ENCODE peak calls at places on chromosomes 11 and 22, in six cellular contexts. N, E, A, W, V and Z are unnamed samples. For H3K4me1 and H3K36me3, the result is how much of the 10 kb centered on the place peaks cover.

GRCh38 chr11:133898770-133899115 is 53.4 kb upstream of the SPATA19 start:
- DNase-seq in N (no peak), E (peak), A (no peak), W (no peak), V (peak), Z (no peak)

GRCh38 chr22:27851974-27852713 is 50.6 kb upstream of the MN1 start:
- DNase-seq in N (no peak), E (no peak), A (no peak), W (no peak), V (no peak), Z (no peak)

GRCh38 chr11:10909141-10909883 is 51.5 kb upstream of the ZBED5 start:
- DNase-seq in N (no peak), E (no peak), A (no peak), W (no peak), V (no peak), Z (no peak)

GRCh38 chr11:73192272-73192671 is 25.8 kb upstream of the P2RY2 start:
- DNase-seq in N (no peak), E (peak), A (no peak), W (no peak), V (peak), Z (no peak)

GRCh38 chr11:17864478-17864941 is 129.9 kb downstream of the KCNC1 start:
- DNase-seq in N (no peak), E (no peak), A (no peak), W (no peak), V (no peak), Z (no peak)

GRCh38 chr11:8221025-8221723 is 42.5 kb downstream of the LMO1 start:
- DNase-seq in N (no peak), E (no peak), A (no peak), W (no peak), V (no peak), Z (no peak)

GRCh38 chr11:134578807-134579708 is 167.0 kb upstream of the B3GAT1 start:
- DNase-seq in N (no peak), E (no peak), A (no peak), W (no peak), V (no peak), Z (no peak)

GRCh38 chr11:61780581-61781162 is 11.7 kb downstream of the TMEM258 start:
- DNase-seq in N (peak), E (no peak), A (no peak), W (no peak), V (no peak), Z (no peak)

GRCh38 chr22:32248276-32248675 is 6.9 kb downstream of the SLC5A4 start:
- DNase-seq in N (no peak), E (no peak), A (no peak), W (no peak), V (no peak), Z (no peak)
- TF ChIP-seq CTCF in N (no peak), E (no peak), A (no peak), W (no peak), V (no peak), Z (no peak)

DNA sequence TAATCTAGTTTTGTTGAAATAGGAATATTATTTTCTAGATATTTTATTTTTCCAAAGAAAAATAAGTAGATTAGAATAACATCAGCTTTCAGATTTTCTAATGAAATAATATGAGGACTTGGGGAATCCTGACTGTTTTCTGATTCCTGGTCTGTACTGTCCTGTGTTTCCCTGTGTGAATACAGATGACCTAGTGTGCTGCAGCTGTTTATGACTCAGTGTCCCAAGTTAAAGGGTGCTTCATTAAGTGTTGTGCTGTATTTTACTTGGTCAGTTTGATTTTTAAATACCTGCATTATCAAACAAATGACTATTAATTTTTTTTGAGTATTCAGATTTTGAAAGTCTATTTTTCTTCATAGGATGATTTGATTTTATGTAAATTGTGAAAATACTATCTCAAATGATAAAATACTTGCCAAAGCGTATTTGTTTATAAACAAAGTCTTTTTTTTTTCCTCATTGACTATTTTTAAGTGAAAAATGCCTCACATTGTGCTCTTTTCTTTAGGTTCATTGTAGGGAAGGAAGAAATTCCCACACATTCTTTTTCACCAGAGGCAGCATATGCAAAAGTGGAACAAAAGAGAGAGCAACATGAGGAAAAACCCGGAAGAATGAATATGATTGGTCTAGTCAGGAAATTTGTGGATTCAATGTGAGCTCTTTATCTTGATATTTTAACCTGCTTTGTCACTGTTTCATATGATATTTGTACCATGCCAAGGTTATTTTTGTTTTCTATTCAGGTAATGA is 264.2 kb downstream of the TMEM135 start:
- DNase-seq in N (no peak), E (no peak), A (no peak), W (no peak), V (no peak), Z (no peak)
- H3K4me1 ChIP-seq in N (under half), E (under half), A (under half), W (under half), V (under half), Z (under half)

GRCh38 chr11:68761801-68762200 is 10.5 kb upstream of the TESMIN start:
- DNase-seq in N (no peak), E (no peak), A (no peak), W (no peak), V (no peak), Z (no peak)
- H3K36me3 ChIP-seq in N (half or more), E (half or more), A (half or more), W (under half), V (under half), Z (under half)

GRCh38 chr22:45503071-45503815 is 560 bp downstream of the FBLN1 start:
- DNase-seq in N (no peak), E (no peak), A (no peak), W (no peak), V (no peak), Z (no peak)

GRCh38 chr22:45504703-45505341 is 2.1 kb downstream of the FBLN1 start:
- DNase-seq in N (no peak), E (no peak), A (peak), W (peak), V (no peak), Z (no peak)

GRCh38 chr22:45499746-45500145 is 2.9 kb upstream of the FBLN1 start:
- DNase-seq in N (no peak), E (no peak), A (peak), W (no peak), V (no peak), Z (no peak)

GRCh38 chr22:45503816-45504702 is 1.4 kb downstream of the FBLN1 start:
- DNase-seq in N (no peak), E (no peak), A (no peak), W (peak), V (no peak), Z (no peak)

GRCh38 chr22:45502215-45503070 is at the start of gene FBLN1:
- DNase-seq in N (no peak), E (no peak), A (no peak), W (peak), V (no peak), Z (no peak)
- TF ChIP-seq CTCF in N (no peak), E (no peak), A (no peak), W (peak), V (peak), Z (no peak)

GRCh38 chr11:100830295-100830694 is 143.2 kb downstream of the ARHGAP42 start:
- DNase-seq in N (no peak), E (no peak), A (no peak), W (no peak), V (no peak), Z (no peak)

GRCh38 chr11:100831929-100832480 is 144.9 kb downstream of the ARHGAP42 start:
- DNase-seq in N (no peak), E (no peak), A (peak), W (peak), V (no peak), Z (no peak)

GRCh38 chr11:100830978-100831732 is 144.1 kb downstream of the ARHGAP42 start:
- DNase-seq in N (no peak), E (no peak), A (peak), W (peak), V (no peak), Z (no peak)

GRCh38 chr11:100833276-100833675 is 146.2 kb downstream of the ARHGAP42 start:
- DNase-seq in N (no peak), E (no peak), A (no peak), W (no peak), V (no peak), Z (no peak)

GRCh38 chr11:100832851-100833250 is 145.8 kb downstream of the ARHGAP42 start:
- DNase-seq in N (no peak), E (no peak), A (no peak), W (peak), V (no peak), Z (no peak)
- H3K4me1 ChIP-seq in N (under half), E (under half), A (under half), W (under half), V (under half), Z (under half)

GRCh38 chr22:40431021-40431420 is 60.6 kb downstream of the SGSM3 start:
- DNase-seq in N (no peak), E (no peak), A (no peak), W (no peak), V (no peak), Z (no peak)
- H3K36me3 ChIP-seq in N (half or more), E (half or more), A (under half), W (under half), V (half or more), Z (under half)

DNA sequence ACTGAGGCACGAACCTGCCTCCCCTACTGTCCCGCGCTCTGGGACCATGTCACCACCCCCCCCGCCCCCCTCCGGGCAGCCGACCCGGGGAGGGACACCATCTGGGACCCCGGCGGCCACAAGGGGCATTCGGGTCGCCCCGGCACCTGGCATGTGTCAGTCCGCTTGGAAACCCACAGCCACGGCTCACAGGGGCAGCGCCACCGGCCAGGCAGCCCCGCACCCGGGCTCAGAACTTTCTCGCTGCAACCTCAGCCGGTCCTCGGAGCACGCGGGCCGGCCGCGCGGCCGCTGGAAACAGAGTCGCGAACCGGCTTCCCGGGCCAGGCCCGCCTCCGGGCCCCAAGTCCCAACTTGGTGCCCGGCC is 159.9 kb upstream of the GRK3 start:
- DNase-seq in N (peak), E (no peak), A (no peak), W (no peak), V (no peak), Z (peak)
- TF ChIP-seq CTCF in N (no peak), E (no peak), A (no peak), W (no peak), V (no peak), Z (no peak)

GRCh38 chr22:33882991-33883390 is 37.3 kb downstream of the LARGE1 start:
- DNase-seq in N (no peak), E (no peak), A (no peak), W (no peak), V (no peak), Z (no peak)
- H3K4me1 ChIP-seq in N (under half), E (under half), A (under half), W (under half), V (under half), Z (under half)

GRCh38 chr11:118476676-118477075 is 40.4 kb downstream of the KMT2A start:
- DNase-seq in N (no peak), E (no peak), A (no peak), W (peak), V (no peak), Z (no peak)
- H3K36me3 ChIP-seq in N (half or more), E (half or more), A (half or more), W (under half), V (half or more), Z (under half)

GRCh38 chr11:43934359-43935130 is 7.9 kb upstream of the C11orf96 start:
- DNase-seq in N (no peak), E (no peak), A (no peak), W (no peak), V (no peak), Z (no peak)

GRCh38 chr11:43930868-43931716 is 11.3 kb upstream of the C11orf96 start:
- DNase-seq in N (no peak), E (no peak), A (no peak), W (peak), V (no peak), Z (no peak)

GRCh38 chr11:43933226-43933607 is 9.2 kb upstream of the C11orf96 start:
- DNase-seq in N (no peak), E (no peak), A (no peak), W (no peak), V (no peak), Z (no peak)

GRCh38 chr11:43933608-43934358 is 8.7 kb upstream of the C11orf96 start:
- DNase-seq in N (no peak), E (no peak), A (no peak), W (peak), V (no peak), Z (no peak)

GRCh38 chr11:43931717-43932039 is 10.8 kb upstream of the C11orf96 start:
- DNase-seq in N (no peak), E (no peak), A (no peak), W (no peak), V (no peak), Z (no peak)
- TF ChIP-seq CTCF in N (no peak), E (no peak), A (peak), W (peak), V (no peak), Z (no peak)